ENCODE peak calls at places on chromosomes 13 and 19, in five cellular contexts. One of them, this sample, is unnamed. For H3K4me1 and H3K36me3, the result is how much of the 10 kb centered on the place peaks cover.

GRCh38 chr19:48004236-48004635 is 9.8 kb downstream of the ELSPBP1 start:
- DNase-seq in HepG2: no peak
- DNase-seq in suprapubic skin: no peak
- DNase-seq in sigmoid colon: no peak
- DNase-seq in upper lobe of left lung: no peak
- DNase-seq in this sample: no peak

GRCh38 chr19:18193388-18194207 is 580 bp downstream of the MPV17L2 start:
- DNase-seq in HepG2: no peak
- DNase-seq in suprapubic skin: peak
- DNase-seq in sigmoid colon: peak
- DNase-seq in upper lobe of left lung: no peak
- DNase-seq in this sample: no peak

GRCh38 chr13:60754211-60754610 is 357.2 kb downstream of the TDRD3 start:
- DNase-seq in HepG2: no peak
- DNase-seq in suprapubic skin: no peak
- DNase-seq in sigmoid colon: no peak
- DNase-seq in upper lobe of left lung: no peak
- DNase-seq in this sample: no peak

GRCh38 chr19:49933643-49934042 is 4.3 kb upstream of the NUP62 start:
- DNase-seq in HepG2: no peak
- DNase-seq in suprapubic skin: no peak
- DNase-seq in sigmoid colon: no peak
- DNase-seq in upper lobe of left lung: no peak
- DNase-seq in this sample: no peak

GRCh38 chr13:23651887-23652286 is 81.7 kb downstream of the TNFRSF19 start:
- DNase-seq in HepG2: no peak
- DNase-seq in suprapubic skin: no peak
- DNase-seq in sigmoid colon: no peak
- DNase-seq in upper lobe of left lung: no peak
- DNase-seq in this sample: no peak

GRCh38 chr13:52925775-52926285 is 77.4 kb upstream of the PCDH8 start:
- DNase-seq in HepG2: no peak
- DNase-seq in suprapubic skin: no peak
- DNase-seq in sigmoid colon: no peak
- DNase-seq in upper lobe of left lung: peak
- DNase-seq in this sample: no peak

GRCh38 chr19:32181356-32181920 is 164.0 kb upstream of the ZNF507 start:
- DNase-seq in HepG2: no peak
- DNase-seq in suprapubic skin: no peak
- DNase-seq in sigmoid colon: no peak
- DNase-seq in upper lobe of left lung: no peak
- DNase-seq in this sample: no peak

GRCh38 chr13:26698392-26699196 is 62.0 kb downstream of the GPR12 start:
- DNase-seq in HepG2: peak
- DNase-seq in suprapubic skin: peak
- DNase-seq in sigmoid colon: peak
- DNase-seq in upper lobe of left lung: peak
- DNase-seq in this sample: peak

GRCh38 chr19:46605356-46605821 is 4.3 kb downstream of the CALM3 start:
- DNase-seq in HepG2: no peak
- DNase-seq in suprapubic skin: peak
- DNase-seq in sigmoid colon: peak
- DNase-seq in upper lobe of left lung: no peak
- DNase-seq in this sample: peak

GRCh38 chr13:41985788-41986508 is 25.0 kb upstream of the VWA8 start:
- DNase-seq in HepG2: no peak
- DNase-seq in suprapubic skin: no peak
- DNase-seq in sigmoid colon: no peak
- DNase-seq in upper lobe of left lung: no peak
- DNase-seq in this sample: no peak

GRCh38 chr13:37342205-37342604 is 236.7 kb upstream of the CSNK1A1L start:
- DNase-seq in HepG2: no peak
- DNase-seq in suprapubic skin: no peak
- DNase-seq in sigmoid colon: no peak
- DNase-seq in upper lobe of left lung: peak
- DNase-seq in this sample: no peak

GRCh38 chr19:48308695-48309586 is 16.4 kb upstream of the EMP3 start:
- DNase-seq in HepG2: peak
- DNase-seq in suprapubic skin: no peak
- DNase-seq in sigmoid colon: no peak
- DNase-seq in upper lobe of left lung: no peak
- DNase-seq in this sample: no peak

GRCh38 chr13:19596960-19597361 is 35.6 kb upstream of the TPTE2 start:
- DNase-seq in HepG2: peak
- DNase-seq in suprapubic skin: no peak
- DNase-seq in sigmoid colon: no peak
- DNase-seq in upper lobe of left lung: no peak
- DNase-seq in this sample: no peak

GRCh38 chr19:12043752-12044422 is 8.4 kb upstream of the ZNF433 start:
- DNase-seq in HepG2: no peak
- DNase-seq in suprapubic skin: no peak
- DNase-seq in sigmoid colon: no peak
- DNase-seq in upper lobe of left lung: no peak
- DNase-seq in this sample: no peak

GRCh38 chr19:55258476-55258827 is 365 bp downstream of the PPP6R1 start:
- DNase-seq in HepG2: no peak
- DNase-seq in suprapubic skin: no peak
- DNase-seq in sigmoid colon: no peak
- DNase-seq in upper lobe of left lung: peak
- DNase-seq in this sample: no peak

GRCh38 chr19:55161571-55162322 is 4.2 kb upstream of the TNNI3 start:
- DNase-seq in HepG2: no peak
- DNase-seq in suprapubic skin: no peak
- DNase-seq in sigmoid colon: no peak
- DNase-seq in upper lobe of left lung: peak
- DNase-seq in this sample: no peak

GRCh38 chr19:3284759-3285646 is 60.5 kb downstream of the CELF5 start:
- DNase-seq in HepG2: peak
- DNase-seq in suprapubic skin: peak
- DNase-seq in sigmoid colon: no peak
- DNase-seq in upper lobe of left lung: peak
- DNase-seq in this sample: peak

GRCh38 chr13:83498486-83499190 is 383.6 kb downstream of the SLITRK1 start:
- DNase-seq in HepG2: no peak
- DNase-seq in suprapubic skin: no peak
- DNase-seq in sigmoid colon: no peak
- DNase-seq in upper lobe of left lung: no peak
- DNase-seq in this sample: no peak

GRCh38 chr13:99288069-99288468 is 19.1 kb downstream of the GPR183 start:
- DNase-seq in HepG2: no peak
- DNase-seq in suprapubic skin: no peak
- DNase-seq in sigmoid colon: no peak
- DNase-seq in upper lobe of left lung: no peak
- DNase-seq in this sample: no peak

GRCh38 chr13:99289674-99290337 is 17.4 kb downstream of the GPR183 start:
- DNase-seq in HepG2: no peak
- DNase-seq in suprapubic skin: no peak
- DNase-seq in sigmoid colon: no peak
- DNase-seq in upper lobe of left lung: no peak
- DNase-seq in this sample: no peak

GRCh38 chr13:99285432-99286182 is 21.6 kb downstream of the GPR183 start:
- DNase-seq in HepG2: peak
- DNase-seq in suprapubic skin: no peak
- DNase-seq in sigmoid colon: no peak
- DNase-seq in upper lobe of left lung: no peak
- DNase-seq in this sample: no peak

GRCh38 chr13:99289265-99289664 is 17.9 kb downstream of the GPR183 start:
- DNase-seq in HepG2: no peak
- DNase-seq in suprapubic skin: no peak
- DNase-seq in sigmoid colon: no peak
- DNase-seq in upper lobe of left lung: no peak
- DNase-seq in this sample: no peak

DNA sequence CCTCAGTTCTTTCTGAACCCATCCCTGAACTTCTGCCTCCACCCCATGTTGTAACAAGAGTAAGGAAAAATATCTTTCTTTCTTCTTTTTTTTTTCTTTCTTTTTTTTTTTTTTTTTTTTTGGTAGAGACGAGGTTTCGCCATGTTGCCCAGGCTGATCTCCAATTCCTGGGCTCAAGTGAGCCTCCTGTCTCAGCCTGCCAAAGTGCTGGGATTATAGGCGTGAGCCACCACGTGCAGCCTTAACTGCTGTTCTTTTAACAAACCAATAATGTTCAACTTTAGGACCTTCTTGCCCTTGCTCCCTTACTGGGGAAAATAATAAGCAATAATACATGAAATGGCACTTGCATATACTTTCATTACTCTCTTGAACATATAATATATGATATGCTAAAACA is 19.7 kb downstream of the GPR183 start:
- DNase-seq in HepG2: no peak
- DNase-seq in suprapubic skin: no peak
- DNase-seq in sigmoid colon: no peak
- DNase-seq in upper lobe of left lung: no peak
- DNase-seq in this sample: no peak
- H3K4me1 ChIP-seq in HepG2: under half
- H3K4me1 ChIP-seq in suprapubic skin: half or more
- H3K4me1 ChIP-seq in sigmoid colon: under half
- H3K4me1 ChIP-seq in upper lobe of left lung: under half
- H3K4me1 ChIP-seq in this sample: under half

GRCh38 chr19:39518975-39519374 is 4.0 kb downstream of the SELENOV start:
- DNase-seq in HepG2: no peak
- DNase-seq in suprapubic skin: no peak
- DNase-seq in sigmoid colon: no peak
- DNase-seq in upper lobe of left lung: no peak
- DNase-seq in this sample: no peak

GRCh38 chr19:39520541-39521204 is 5.7 kb downstream of the SELENOV start:
- DNase-seq in HepG2: no peak
- DNase-seq in suprapubic skin: no peak
- DNase-seq in sigmoid colon: no peak
- DNase-seq in upper lobe of left lung: no peak
- DNase-seq in this sample: no peak

DNA sequence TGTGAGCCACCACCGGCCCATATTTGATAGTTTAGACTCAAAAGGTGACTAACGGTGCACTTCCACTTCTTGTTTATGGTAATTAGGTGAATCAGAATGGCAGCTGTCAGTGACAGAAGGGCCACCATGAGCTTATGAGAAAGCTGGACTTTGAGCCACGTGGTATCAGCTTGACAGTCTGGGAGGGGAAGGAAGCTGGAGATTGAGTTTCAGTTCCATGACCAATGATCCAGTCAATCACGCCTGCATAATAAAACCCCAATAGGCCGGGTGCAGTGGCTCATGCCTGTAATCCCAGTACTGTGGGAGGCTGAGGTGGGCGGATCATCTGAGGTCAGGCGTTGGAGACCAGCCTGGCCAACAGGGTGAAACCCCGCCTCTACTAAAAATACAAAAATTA is 8.2 kb downstream of the EID2B start:
- DNase-seq in HepG2: peak
- DNase-seq in suprapubic skin: no peak
- DNase-seq in sigmoid colon: peak
- DNase-seq in upper lobe of left lung: no peak
- DNase-seq in this sample: no peak
- TF ChIP-seq POLR2AphosphoS5 in HepG2: no peak
- TF ChIP-seq POLR2AphosphoS5 in suprapubic skin: no peak
- TF ChIP-seq POLR2AphosphoS5 in sigmoid colon: no peak
- TF ChIP-seq POLR2AphosphoS5 in upper lobe of left lung: no peak
- TF ChIP-seq POLR2AphosphoS5 in this sample: no peak

GRCh38 chr19:933553-933882 is 7.7 kb downstream of the ARID3A start:
- DNase-seq in HepG2: no peak
- DNase-seq in suprapubic skin: no peak
- DNase-seq in sigmoid colon: no peak
- DNase-seq in upper lobe of left lung: no peak
- DNase-seq in this sample: no peak

GRCh38 chr19:934197-934840 is 8.5 kb downstream of the ARID3A start:
- DNase-seq in HepG2: no peak
- DNase-seq in suprapubic skin: no peak
- DNase-seq in sigmoid colon: no peak
- DNase-seq in upper lobe of left lung: peak
- DNase-seq in this sample: no peak

GRCh38 chr19:934865-935422 is 9.1 kb downstream of the ARID3A start:
- DNase-seq in HepG2: peak
- DNase-seq in suprapubic skin: peak
- DNase-seq in sigmoid colon: peak
- DNase-seq in upper lobe of left lung: peak
- DNase-seq in this sample: peak

GRCh38 chr19:938233-938923 is 12.5 kb downstream of the ARID3A start:
- DNase-seq in HepG2: no peak
- DNase-seq in suprapubic skin: no peak
- DNase-seq in sigmoid colon: no peak
- DNase-seq in upper lobe of left lung: peak
- DNase-seq in this sample: no peak

DNA sequence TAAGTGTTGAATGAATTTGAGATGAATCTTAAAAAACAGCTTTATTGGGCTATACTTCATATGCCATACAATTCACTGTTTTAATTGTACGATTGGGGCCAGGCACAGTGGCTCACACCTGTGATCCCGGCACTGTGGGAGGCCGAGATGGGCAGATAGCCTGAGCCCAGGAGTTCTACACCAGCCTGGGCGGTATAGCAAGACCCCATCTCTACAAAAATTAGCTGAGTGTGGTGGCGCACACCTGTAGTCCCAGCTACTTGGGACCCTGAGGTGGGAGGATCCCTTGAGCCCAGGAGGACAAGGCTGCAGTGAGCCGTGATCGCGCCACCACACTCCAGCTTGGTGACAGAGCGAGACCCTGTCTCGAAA is 10.3 kb downstream of the ARID3A start:
- DNase-seq in HepG2: no peak
- DNase-seq in suprapubic skin: no peak
- DNase-seq in sigmoid colon: no peak
- DNase-seq in upper lobe of left lung: no peak
- DNase-seq in this sample: no peak
- H3K36me3 ChIP-seq in HepG2: under half
- H3K36me3 ChIP-seq in suprapubic skin: under half
- H3K36me3 ChIP-seq in sigmoid colon: under half
- H3K36me3 ChIP-seq in upper lobe of left lung: under half
- H3K36me3 ChIP-seq in this sample: under half

GRCh38 chr19:6059996-6060599 is 50.2 kb downstream of the RFX2 start:
- DNase-seq in HepG2: no peak
- DNase-seq in suprapubic skin: peak
- DNase-seq in sigmoid colon: no peak
- DNase-seq in upper lobe of left lung: no peak
- DNase-seq in this sample: peak
- H3K4me1 ChIP-seq in HepG2: under half
- H3K4me1 ChIP-seq in suprapubic skin: half or more
- H3K4me1 ChIP-seq in sigmoid colon: half or more
- H3K4me1 ChIP-seq in upper lobe of left lung: half or more
- H3K4me1 ChIP-seq in this sample: under half